ENCODE peak calls at places on chromosomes 3 and 15, in five cellular contexts. O is WTC11, U is HCT116, H is HepG2, I is GM12878. M is an unnamed sample.
A peak's percentile ranks its signal among the peaks of the same experiment; 100 is the strongest.

GRCh38 chr3:88509582-88509981 is 359.8 kb downstream of the C3orf38 start:
- DNase-seq in O (no peak), H (peak; percentile 39), U (no peak), I (no peak), M (no peak)

GRCh38 chr15:91891788-91892187 is 38.3 kb downstream of the SLCO3A1 start:
- DNase-seq in H (no peak), I (no peak), O (no peak), U (no peak), M (no peak)

GRCh38 chr15:89648106-89649012 is 6.9 kb downstream of the KIF7 start:
- DNase-seq in H (no peak), U (no peak), O (no peak), I (no peak), M (no peak)

GRCh38 chr15:71529353-71529752 is 281.0 kb upstream of the NR2E3 start:
- DNase-seq in H (no peak), I (no peak), U (no peak), O (no peak), M (no peak)

GRCh38 chr3:129180461-129180860 is 3.2 kb downstream of the CNBP start:
- DNase-seq in H (no peak), I (no peak), O (no peak), U (no peak), M (no peak)

GRCh38 chr3:50068134-50068533 is 20.6 kb upstream of the RBM5 start:
- DNase-seq in O (no peak), I (no peak), U (no peak), H (no peak), M (no peak)

GRCh38 chr3:180930526-180930925 is 18.1 kb downstream of the FXR1 start:
- DNase-seq in I (no peak), H (no peak), U (no peak), O (no peak), M (no peak)

GRCh38 chr15:50187525-50187924 is 5.5 kb downstream of the SLC27A2 start:
- DNase-seq in U (no peak), I (no peak), H (no peak), O (no peak), M (no peak)

GRCh38 chr15:81315452-81316203 is 8.3 kb downstream of the STARD5 start:
- DNase-seq in O (no peak), U (no peak), I (no peak), H (no peak), M (no peak)

GRCh38 chr15:56959318-56959648 is 40.8 kb downstream of the TCF12 start:
- DNase-seq in I (no peak), H (peak; percentile 40), U (no peak), O (no peak), M (no peak)

GRCh38 chr15:29299784-29300183 is 30.2 kb upstream of the NSMCE3 start:
- DNase-seq in I (no peak), H (no peak), O (no peak), U (no peak), M (no peak)

GRCh38 chr3:20561166-20561565 is 375.2 kb upstream of the SGO1 start:
- DNase-seq in I (no peak), U (no peak), H (no peak), O (no peak), M (no peak)

GRCh38 chr3:119637679-119638525 is 22.5 kb downstream of the POPDC2 start:
- DNase-seq in I (peak; percentile 82), H (no peak), O (no peak), U (no peak), M (peak; percentile 16)

GRCh38 chr3:52529376-52530333 is 4.0 kb downstream of the NT5DC2 start:
- DNase-seq in H (no peak), I (no peak), U (no peak), O (no peak), M (no peak)

GRCh38 chr3:52532517-52532837 is 1.2 kb downstream of the NT5DC2 start:
- DNase-seq in U (no peak), I (no peak), O (peak; percentile 17), H (peak; percentile 69), M (peak; percentile 33)

GRCh38 chr3:52532838-52533622 is 627 bp downstream of the NT5DC2 start:
- DNase-seq in U (no peak), H (no peak), I (no peak), O (peak; percentile 57), M (peak; percentile 64)

GRCh38 chr3:52531636-52532516 is 1.8 kb downstream of the NT5DC2 start:
- DNase-seq in O (no peak), U (no peak), I (no peak), H (no peak), M (no peak)

DNA sequence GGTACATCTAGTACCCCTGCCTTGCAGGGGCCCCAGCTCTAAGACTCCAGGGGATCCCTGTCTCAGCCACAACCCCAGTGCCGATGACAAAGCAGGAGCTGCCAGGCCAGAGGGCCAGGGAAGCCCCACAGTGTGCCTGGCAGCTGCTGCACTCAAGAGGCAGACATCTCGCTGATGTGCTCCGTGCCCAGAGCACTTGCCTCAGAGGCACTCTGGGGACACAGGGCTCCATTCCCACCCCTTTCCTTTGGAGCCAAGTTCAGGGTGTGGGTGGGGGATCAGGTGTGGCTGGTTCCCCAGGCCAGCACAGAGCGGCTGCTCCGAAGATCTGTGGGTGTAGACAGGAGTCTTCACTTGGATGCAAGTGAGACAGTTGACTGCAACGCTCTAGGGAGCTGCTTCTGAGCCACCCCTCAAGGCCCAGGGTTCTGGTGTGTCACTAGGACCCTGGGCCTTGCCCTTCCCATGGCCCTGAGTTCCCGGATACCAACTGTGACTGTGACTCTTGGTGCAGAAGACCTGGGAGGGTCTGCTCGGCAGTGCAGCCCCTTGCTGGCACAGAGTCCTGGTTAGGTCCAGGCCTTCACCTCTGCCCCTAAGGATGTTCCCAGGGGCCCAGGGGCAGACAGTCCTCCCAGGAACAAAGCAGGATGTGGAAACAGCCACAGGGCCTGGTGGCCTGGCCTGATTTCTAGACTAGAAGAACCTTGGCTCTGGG is 2.6 kb downstream of the NT5DC2 start:
- DNase-seq in O (no peak), H (no peak), I (no peak), U (no peak), M (no peak)
- TF ChIP-seq ATF3 in O (no peak), H (no peak), I (no peak), U (no peak), M (no peak)

DNA sequence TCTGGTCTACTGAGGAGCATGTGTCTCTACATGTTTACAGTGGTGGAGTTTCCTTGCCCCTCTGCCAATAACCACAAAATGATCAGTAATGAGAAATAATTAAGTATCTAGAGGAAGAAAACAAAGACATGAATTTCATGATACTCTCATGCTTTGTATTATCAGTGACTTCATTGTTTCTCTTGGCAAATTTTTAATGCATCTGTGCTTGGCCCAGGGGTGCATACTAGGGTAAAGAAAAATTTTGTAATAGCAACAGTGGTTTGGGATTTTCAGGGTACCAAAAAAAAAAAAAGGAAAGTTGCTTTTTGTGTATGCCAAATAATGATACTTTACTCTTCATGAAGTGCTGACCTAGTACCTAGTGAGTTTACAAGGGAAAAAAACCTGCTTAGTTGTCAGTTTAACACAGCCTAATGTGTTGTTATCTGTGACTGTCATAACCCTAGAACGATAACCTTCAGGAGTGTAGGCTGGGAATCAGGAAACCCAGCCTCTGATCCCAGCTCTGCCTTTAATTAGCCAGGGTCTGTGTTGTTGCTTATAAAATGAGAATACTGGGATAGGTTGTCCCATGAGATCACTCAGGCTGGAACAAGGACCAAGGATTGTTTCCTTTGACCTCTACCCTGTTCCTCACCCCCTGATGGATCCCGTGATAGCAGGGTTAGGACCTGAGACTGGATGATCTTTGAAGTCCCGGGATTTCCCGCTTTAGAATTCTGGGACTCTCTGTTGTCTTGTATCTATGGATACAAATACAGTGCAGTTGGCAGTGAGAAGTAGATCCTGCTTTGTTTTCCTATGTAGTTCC is 117.5 kb downstream of the CMSS1 start:
- DNase-seq in U (no peak), I (no peak), O (no peak), H (peak; percentile 92), M (no peak)
- TF ChIP-seq ATF3 in U (no peak), I (no peak), O (no peak), H (no peak), M (no peak)

GRCh38 chr3:195906865-195907729 is 1.3 kb downstream of the TNK2 start:
- DNase-seq in H (no peak), I (peak; percentile 76), O (no peak), U (no peak), M (no peak)

GRCh38 chr3:195907730-195908438 is 467 bp downstream of the TNK2 start:
- DNase-seq in I (peak; percentile 38), H (no peak), U (no peak), O (no peak), M (peak; percentile 54)

GRCh38 chr3:195909645-195910498 is 1.5 kb upstream of the TNK2 start:
- DNase-seq in I (no peak), O (peak; percentile 79), H (peak; percentile 58), U (peak; percentile 23), M (peak; percentile 100)

GRCh38 chr3:195909294-195909644 is 918 bp upstream of the TNK2 start:
- DNase-seq in O (no peak), H (no peak), I (no peak), U (no peak), M (no peak)

DNA sequence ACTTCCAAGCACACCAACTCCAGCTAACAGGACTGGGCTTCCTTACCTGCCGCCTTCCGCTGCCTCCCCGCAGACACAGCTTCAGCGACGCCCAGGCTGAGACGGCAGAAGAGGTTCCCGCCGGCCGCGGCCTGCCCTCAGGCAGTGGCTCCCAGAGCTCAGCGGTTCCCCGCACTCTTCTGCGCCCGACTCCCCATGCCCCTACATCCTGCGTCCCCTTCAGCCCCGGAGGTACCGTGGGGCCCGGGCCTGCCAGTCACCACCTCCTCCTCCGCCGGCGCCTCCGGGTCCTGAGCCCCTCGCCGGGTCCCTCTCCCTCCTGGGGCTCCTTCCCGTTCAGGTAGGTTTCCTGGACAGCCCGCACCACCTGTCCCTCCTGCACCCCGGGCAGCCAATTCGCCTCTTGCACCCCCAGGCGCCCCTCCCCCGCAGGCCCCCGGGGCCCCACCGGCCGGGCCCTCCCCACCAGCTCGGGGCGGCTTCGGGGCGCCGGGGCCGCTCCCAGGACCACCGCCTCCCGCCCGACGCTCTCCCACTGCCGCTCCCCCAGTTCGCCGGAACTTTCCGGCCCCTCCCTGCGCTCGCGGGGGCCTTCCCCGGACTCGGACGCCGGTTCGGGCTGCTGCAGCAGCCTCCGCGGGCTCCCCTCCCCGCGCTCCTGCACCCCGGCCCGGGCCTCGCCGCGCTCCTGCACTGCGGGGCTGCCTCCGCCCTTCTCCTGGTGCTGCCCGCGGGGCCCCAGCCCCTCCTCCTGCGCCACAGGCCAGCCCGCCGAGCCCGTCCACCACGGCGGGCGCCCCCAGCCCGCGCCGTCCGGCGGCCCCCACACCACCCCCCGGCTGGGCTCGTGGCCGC is at the start of gene TNK2:
- DNase-seq in H (no peak), U (no peak), O (peak; percentile 50), I (no peak), M (peak; percentile 28)
- TF ChIP-seq ATF3 in H (no peak), U (no peak), O (no peak), I (no peak), M (no peak)

GRCh38 chr3:52524752-52525661 is 8.7 kb downstream of the NT5DC2 start:
- DNase-seq in I (no peak), H (no peak), O (peak; percentile 6), U (no peak), M (no peak)
- TF ChIP-seq ATF3 in I (no peak), H (no peak), O (no peak), U (no peak), M (no peak)

GRCh38 chr3:167109746-167110145 is 270.4 kb downstream of the ZBBX start:
- DNase-seq in U (no peak), I (no peak), O (no peak), H (no peak), M (no peak)
- TF ChIP-seq ATF3 in U (no peak), I (no peak), O (no peak), H (no peak), M (no peak)

M was measured in K562.